ENCODE peak calls at places on chromosome 22, in nine cellular contexts. Y is GM12891, T is A549, V is IMR-90, D is heart left ventricle, Q is endothelial cell of umbilical vein, I is prostate gland, R is transverse colon, W is right lobe of liver. E is an unnamed sample.

GRCh38 chr22:35450824-35451541 is 51.0 kb downstream of the MCM5 start:
- DNase-seq in Y (no peak), T (no peak), V (no peak), D (no peak), Q (no peak), I (no peak), R (no peak), W (no peak), E (no peak)

GRCh38 chr22:22696104-22696503 is 51.7 kb downstream of the GGTLC2 start:
- DNase-seq in Y (no peak), T (no peak), V (no peak), D (no peak), Q (no peak), I (no peak), R (no peak), W (no peak), E (no peak)

GRCh38 chr22:40310081-40310770 is 36.1 kb upstream of the ADSL start:
- DNase-seq in Y (no peak), T (no peak), V (peak), D (no peak), Q (no peak), I (no peak), R (peak), W (no peak), E (no peak)

GRCh38 chr22:19882446-19883381 is 28.0 kb upstream of the GNB1L start:
- DNase-seq in Y (no peak), T (no peak), V (no peak), D (no peak), Q (no peak), I (no peak), R (no peak), W (peak), E (no peak)

GRCh38 chr22:45550891-45551290 is 48.2 kb downstream of the FBLN1 start:
- DNase-seq in Y (no peak), T (no peak), V (no peak), D (no peak), Q (no peak), I (no peak), R (no peak), W (no peak), E (no peak)

GRCh38 chr22:39351689-39352214 is 2.0 kb downstream of the SYNGR1 start:
- DNase-seq in Y (no peak), T (no peak), V (peak), D (no peak), Q (no peak), I (no peak), R (no peak), W (no peak), E (no peak)

GRCh38 chr22:29105468-29105867 is 32.6 kb downstream of the KREMEN1 start:
- DNase-seq in Y (no peak), T (no peak), V (peak), D (no peak), Q (no peak), I (no peak), R (no peak), W (no peak), E (no peak)

GRCh38 chr22:28867191-28867590 is 16.2 kb upstream of the ZNRF3 start:
- DNase-seq in Y (no peak), T (no peak), V (no peak), D (no peak), Q (no peak), I (no peak), R (no peak), W (no peak), E (no peak)

GRCh38 chr22:27476729-27477128 is 324.8 kb downstream of the MN1 start:
- DNase-seq in Y (no peak), T (peak), V (peak), D (no peak), Q (no peak), I (no peak), R (no peak), W (no peak), E (peak)

GRCh38 chr22:37077802-37078448 is 26.4 kb downstream of the KCTD17 start:
- DNase-seq in Y (peak), T (peak), V (peak), D (peak), Q (peak), I (peak), R (peak), W (no peak), E (peak)

GRCh38 chr22:39309881-39310714 is 9.3 kb downstream of the RPL3 start:
- DNase-seq in Y (no peak), T (no peak), V (peak), D (no peak), Q (no peak), I (no peak), R (no peak), W (no peak), E (no peak)

GRCh38 chr22:36347094-36347493 is 40.7 kb downstream of the MYH9 start:
- DNase-seq in Y (no peak), T (no peak), V (no peak), D (no peak), Q (no peak), I (no peak), R (no peak), W (no peak), E (no peak)

GRCh38 chr22:45263790-45264269 is 20.9 kb upstream of the UPK3A start:
- DNase-seq in Y (peak), T (peak), V (peak), D (peak), Q (peak), I (peak), R (peak), W (peak), E (no peak)

GRCh38 chr22:18070556-18071306 is 7.1 kb upstream of the PEX26 start:
- DNase-seq in Y (no peak), T (no peak), V (no peak), D (no peak), Q (no peak), I (peak), R (no peak), W (peak), E (no peak)

GRCh38 chr22:49553518-49554295 is 274.0 kb downstream of the BRD1 start:
- DNase-seq in Y (no peak), T (no peak), V (no peak), D (no peak), Q (no peak), I (no peak), R (no peak), W (peak), E (no peak)

GRCh38 chr22:42664976-42665831 is 16.0 kb upstream of the CYB5R3 start:
- DNase-seq in Y (no peak), T (no peak), V (no peak), D (no peak), Q (no peak), I (peak), R (no peak), W (no peak), E (no peak)

GRCh38 chr22:31952094-31952401 is 7.7 kb downstream of the YWHAH start:
- DNase-seq in Y (no peak), T (no peak), V (no peak), D (no peak), Q (peak), I (no peak), R (no peak), W (no peak), E (no peak)

GRCh38 chr22:39745789-39746188 is 147.8 kb downstream of the ENTHD1 start:
- DNase-seq in Y (no peak), T (no peak), V (no peak), D (no peak), Q (no peak), I (no peak), R (no peak), W (no peak), E (no peak)

GRCh38 chr22:43859176-43859575 is 3.1 kb downstream of the SULT4A1 start:
- DNase-seq in Y (no peak), T (no peak), V (no peak), D (no peak), Q (no peak), I (no peak), R (no peak), W (no peak), E (no peak)

GRCh38 chr22:42074153-42074750 is at the start of gene PHETA2:
- DNase-seq in Y (no peak), T (no peak), V (peak), D (peak), Q (peak), I (no peak), R (peak), W (no peak), E (no peak)

GRCh38 chr22:27719535-27720227 is 81.9 kb downstream of the MN1 start:
- DNase-seq in Y (no peak), T (no peak), V (peak), D (peak), Q (no peak), I (peak), R (no peak), W (no peak), E (no peak)

GRCh38 chr22:19110064-19110458 is 12.2 kb downstream of the DGCR2 start:
- DNase-seq in Y (no peak), T (no peak), V (no peak), D (no peak), Q (no peak), I (no peak), R (no peak), W (no peak), E (no peak)

GRCh38 chr22:43734370-43735005 is 77.6 kb downstream of the EFCAB6 start:
- DNase-seq in Y (no peak), T (no peak), V (no peak), D (no peak), Q (no peak), I (no peak), R (no peak), W (no peak), E (no peak)

GRCh38 chr22:46561435-46561905 is 24.1 kb upstream of the CELSR1 start:
- DNase-seq in Y (peak), T (peak), V (peak), D (no peak), Q (no peak), I (no peak), R (no peak), W (peak), E (no peak)

GRCh38 chr22:23289851-23290724 is 109.8 kb downstream of the BCR start:
- DNase-seq in Y (peak), T (peak), V (peak), D (no peak), Q (peak), I (no peak), R (peak), W (peak), E (peak)

GRCh38 chr22:44901301-44901700 is 108.5 kb downstream of the PHF21B start:
- DNase-seq in Y (no peak), T (no peak), V (peak), D (no peak), Q (no peak), I (no peak), R (no peak), W (no peak), E (no peak)

GRCh38 chr22:28424427-28425080 is 255.1 kb downstream of the TTC28 start:
- DNase-seq in Y (no peak), T (no peak), V (peak), D (no peak), Q (no peak), I (no peak), R (no peak), W (no peak), E (no peak)

GRCh38 chr22:45164217-45165123 is 745 bp downstream of the NUP50 start:
- DNase-seq in Y (peak), T (peak), V (no peak), D (peak), Q (peak), I (no peak), R (peak), W (peak), E (no peak)

GRCh38 chr22:46684706-46685105 is 53.3 kb downstream of the CERK start:
- DNase-seq in Y (peak), T (no peak), V (no peak), D (peak), Q (no peak), I (no peak), R (peak), W (no peak), E (no peak)

GRCh38 chr22:40067639-40068038 is 72.9 kb downstream of the FAM83F start:
- DNase-seq in Y (no peak), T (no peak), V (no peak), D (no peak), Q (no peak), I (no peak), R (no peak), W (no peak), E (no peak)

GRCh38 chr22:37753746-37754145 is 54.0 kb upstream of the GCAT start:
- DNase-seq in Y (no peak), T (no peak), V (peak), D (peak), Q (no peak), I (no peak), R (no peak), W (no peak), E (no peak)

GRCh38 chr22:47165998-47166397 is 403.5 kb downstream of the TBC1D22A start:
- DNase-seq in Y (no peak), T (no peak), V (no peak), D (no peak), Q (no peak), I (no peak), R (no peak), W (no peak), E (no peak)

GRCh38 chr22:47549741-47550340 is 787.4 kb downstream of the TBC1D22A start:
- DNase-seq in Y (no peak), T (no peak), V (no peak), D (no peak), Q (no peak), I (no peak), R (no peak), W (no peak), E (no peak)

GRCh38 chr22:26360169-26360885 is 68.7 kb upstream of the ASPHD2 start:
- DNase-seq in Y (peak), T (peak), V (peak), D (peak), Q (peak), I (peak), R (peak), W (no peak), E (peak)
- TF ChIP-seq POLR2A in Y (no peak), T (no peak), V (no peak), D (no peak), Q (no peak), I (no peak), R (no peak), W (no peak), E (no peak)

GRCh38 chr22:50630376-50630775 is 2.4 kb upstream of the ARSA start:
- DNase-seq in Y (no peak), T (no peak), V (no peak), D (no peak), Q (no peak), I (no peak), R (no peak), W (no peak), E (no peak)

GRCh38 chr22:50626856-50627451 is 998 bp downstream of the ARSA start:
- DNase-seq in Y (no peak), T (no peak), V (no peak), D (no peak), Q (no peak), I (no peak), R (peak), W (no peak), E (no peak)

GRCh38 chr22:50627452-50627913 is 469 bp downstream of the ARSA start:
- DNase-seq in Y (no peak), T (no peak), V (no peak), D (no peak), Q (no peak), I (no peak), R (peak), W (no peak), E (no peak)

GRCh38 chr22:50627914-50628542 is at the start of gene ARSA:
- DNase-seq in Y (peak), T (no peak), V (peak), D (peak), Q (peak), I (peak), R (peak), W (peak), E (no peak)

GRCh38 chr22:50628543-50629134 is 687 bp upstream of the ARSA start:
- DNase-seq in Y (no peak), T (no peak), V (no peak), D (no peak), Q (no peak), I (no peak), R (no peak), W (no peak), E (no peak)
- TF ChIP-seq POLR2A in Y (no peak), T (no peak), V (no peak), D (no peak), Q (no peak), I (no peak), R (no peak), W (peak), E (no peak)

DNA sequence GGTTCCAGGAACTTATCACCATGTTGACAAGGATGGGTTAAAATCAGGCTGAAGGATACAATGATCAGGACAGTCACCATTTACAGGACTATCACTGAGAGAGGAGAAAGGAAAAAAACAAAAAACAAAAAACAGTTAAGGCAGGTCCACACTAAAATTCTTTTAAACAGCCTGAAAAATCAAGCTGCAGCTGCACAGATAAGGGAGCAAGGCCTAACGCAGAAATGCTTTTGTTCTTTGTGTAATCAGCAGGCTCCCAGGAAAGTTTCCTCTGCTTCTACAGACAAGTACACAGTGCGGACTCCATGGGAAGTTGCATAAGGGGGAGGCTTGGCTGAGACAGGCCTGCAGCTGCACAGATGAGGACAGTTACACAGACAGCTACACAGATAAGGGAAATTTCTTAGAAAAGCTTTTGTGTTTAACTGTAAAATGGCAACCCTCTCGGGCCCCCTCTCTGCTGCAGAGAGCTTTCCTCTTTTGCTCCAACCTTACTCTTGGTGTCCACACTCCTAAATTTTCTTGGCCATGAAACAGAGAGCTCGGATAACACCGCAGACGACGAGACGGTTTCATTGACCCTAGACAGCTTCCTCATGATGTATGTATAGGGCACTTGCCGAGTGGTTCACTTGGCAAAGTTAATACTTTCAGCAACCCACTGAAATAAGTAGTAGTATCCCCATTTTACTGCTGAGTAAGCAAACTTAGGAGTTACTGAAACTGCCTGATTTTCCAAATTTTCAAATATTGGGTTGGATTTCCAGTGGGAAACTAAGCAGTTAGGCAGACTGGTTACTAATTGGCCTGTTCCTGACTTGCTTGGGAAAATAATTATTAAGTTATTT is 45.5 kb downstream of the PIWIL3 start:
- DNase-seq in Y (no peak), T (no peak), V (peak), D (peak), Q (peak), I (no peak), R (no peak), W (no peak), E (no peak)
- TF ChIP-seq POLR2A in Y (no peak), T (no peak), V (no peak), D (no peak), Q (no peak), I (no peak), R (no peak), W (no peak), E (no peak)

GRCh38 chr22:30422481-30423295 is 2.9 kb upstream of the MTFP1 start:
- DNase-seq in Y (no peak), T (peak), V (peak), D (peak), Q (peak), I (peak), R (peak), W (peak), E (no peak)
- TF ChIP-seq POLR2A in Y (no peak), T (no peak), V (peak), D (peak), Q (no peak), I (no peak), R (peak), W (peak), E (no peak)

GRCh38 chr22:21626073-21626734 is 3.6 kb downstream of the YDJC start:
- DNase-seq in Y (no peak), T (no peak), V (no peak), D (no peak), Q (no peak), I (no peak), R (no peak), W (no peak), E (no peak)

GRCh38 chr22:21624880-21625791 is 4.7 kb downstream of the YDJC start:
- DNase-seq in Y (no peak), T (no peak), V (no peak), D (no peak), Q (no peak), I (no peak), R (no peak), W (no peak), E (no peak)

GRCh38 chr22:21623402-21623970 is 6.3 kb downstream of the YDJC start:
- DNase-seq in Y (no peak), T (no peak), V (no peak), D (no peak), Q (no peak), I (no peak), R (no peak), W (no peak), E (no peak)

GRCh38 chr22:21622624-21623401 is 7.0 kb downstream of the YDJC start:
- DNase-seq in Y (no peak), T (no peak), V (no peak), D (no peak), Q (no peak), I (no peak), R (no peak), W (no peak), E (no peak)

GRCh38 chr22:21624120-21624879 is 5.5 kb downstream of the YDJC start:
- DNase-seq in Y (no peak), T (no peak), V (peak), D (no peak), Q (no peak), I (peak), R (peak), W (no peak), E (no peak)
- TF ChIP-seq POLR2A in Y (peak), T (no peak), V (no peak), D (no peak), Q (peak), I (no peak), R (peak), W (no peak), E (no peak)